ENCODE peak calls at places on chromosomes 2 and 18, in six cellular contexts. I, E, B, M, F and V are unnamed samples.
A peak's percentile ranks its signal among the peaks of the same experiment; 100 is the strongest.

GRCh38 chr18:23154021-23154420 is 18.7 kb downstream of the CABLES1 start:
- DNase-seq in I (no peak), E (no peak), B (no peak), M (no peak), F (no peak), V (no peak)

GRCh38 chr2:172704072-172704936 is 31.3 kb upstream of the RAPGEF4 start:
- DNase-seq in I (no peak), E (peak; percentile 3), B (peak; percentile 36), M (peak; percentile 44), F (no peak), V (peak; percentile 28)

GRCh38 chr2:50952596-50952995 is 79.3 kb downstream of the NRXN1 start:
- DNase-seq in I (no peak), E (no peak), B (peak; percentile 29), M (peak; percentile 81), F (no peak), V (no peak)

GRCh38 chr2:37634914-37635358 is 36.5 kb downstream of the CDC42EP3 start:
- DNase-seq in I (no peak), E (no peak), B (no peak), M (no peak), F (no peak), V (no peak)

GRCh38 chr2:17543131-17543660 is 2.7 kb downstream of the VSNL1 start:
- DNase-seq in I (no peak), E (no peak), B (no peak), M (no peak), F (no peak), V (no peak)

GRCh38 chr2:157592983-157593382 is 35.7 kb downstream of the ACVR1C start:
- DNase-seq in I (no peak), E (no peak), B (peak; percentile 23), M (peak; percentile 29), F (no peak), V (peak; percentile 59)

GRCh38 chr2:210496512-210496911 is 20.0 kb upstream of the LANCL1 start:
- DNase-seq in I (no peak), E (no peak), B (no peak), M (no peak), F (no peak), V (no peak)

GRCh38 chr2:191165190-191165643 is 14.4 kb upstream of the STAT4 start:
- DNase-seq in I (no peak), E (no peak), B (peak; percentile 82), M (peak; percentile 81), F (no peak), V (peak; percentile 60)

GRCh38 chr2:222214885-222215284 is 83.9 kb downstream of the PAX3 start:
- DNase-seq in I (no peak), E (no peak), B (no peak), M (no peak), F (no peak), V (no peak)

GRCh38 chr18:51664236-51664635 is 466.8 kb upstream of the MEX3C start:
- DNase-seq in I (no peak), E (no peak), B (no peak), M (no peak), F (no peak), V (no peak)

GRCh38 chr2:197873293-197873701 is 68.9 kb downstream of the PLCL1 start:
- DNase-seq in I (no peak), E (no peak), B (peak; percentile 36), M (peak; percentile 35), F (peak; percentile 51), V (peak; percentile 8)

GRCh38 chr2:9573013-9573708 is 17.5 kb upstream of the ADAM17 start:
- DNase-seq in I (no peak), E (no peak), B (peak; percentile 49), M (no peak), F (no peak), V (no peak)

GRCh38 chr2:53594586-53594918 is 173.1 kb upstream of the CHAC2 start:
- DNase-seq in I (no peak), E (peak; percentile 80), B (no peak), M (no peak), F (no peak), V (no peak)

GRCh38 chr2:219665926-219666325 is 38.5 kb downstream of the SLC4A3 start:
- DNase-seq in I (no peak), E (no peak), B (no peak), M (no peak), F (no peak), V (no peak)

GRCh38 chr18:52286675-52287074 is 53.3 kb upstream of the DCC start:
- DNase-seq in I (no peak), E (no peak), B (no peak), M (no peak), F (no peak), V (no peak)

GRCh38 chr2:19674051-19675002 is 227.5 kb downstream of the TTC32 start:
- DNase-seq in I (no peak), E (no peak), B (no peak), M (no peak), F (no peak), V (no peak)

GRCh38 chr18:36769611-36770314 is 59.0 kb downstream of the TPGS2 start:
- DNase-seq in I (no peak), E (no peak), B (peak; percentile 12), M (no peak), F (no peak), V (no peak)

GRCh38 chr2:149544692-149545091 is 42.9 kb downstream of the MMADHC start:
- DNase-seq in I (no peak), E (no peak), B (no peak), M (no peak), F (no peak), V (no peak)

GRCh38 chr2:105744909-105745853 is at the start of gene NCK2:
- DNase-seq in I (peak; percentile 78), E (no peak), B (peak; percentile 29), M (peak; percentile 33), F (no peak), V (peak; percentile 23)

GRCh38 chr2:15939854-15940660 is at the start of gene MYCN:
- DNase-seq in I (no peak), E (peak; percentile 58), B (peak; percentile 54), M (peak; percentile 42), F (no peak), V (peak; percentile 99)

GRCh38 chr18:34947711-34948125 is 93.5 kb upstream of the MAPRE2 start:
- DNase-seq in I (no peak), E (no peak), B (peak; percentile 41), M (peak; percentile 39), F (no peak), V (no peak)

GRCh38 chr2:199659207-199659606 is 191.8 kb downstream of the FTCDNL1 start:
- DNase-seq in I (peak; percentile 80), E (no peak), B (peak; percentile 19), M (peak; percentile 6), F (no peak), V (peak; percentile 21)

GRCh38 chr2:123993728-123994323 is 31.3 kb upstream of the CNTNAP5 start:
- DNase-seq in I (no peak), E (no peak), B (peak; percentile 56), M (peak; percentile 55), F (no peak), V (peak; percentile 15)

GRCh38 chr2:125581561-125581960 is 1074.4 kb upstream of the GYPC start:
- DNase-seq in I (no peak), E (no peak), B (no peak), M (no peak), F (no peak), V (no peak)

GRCh38 chr2:29174937-29175336 is 59.7 kb downstream of the CLIP4 start:
- DNase-seq in I (no peak), E (no peak), B (no peak), M (no peak), F (no peak), V (no peak)

GRCh38 chr2:1854747-1855146 is 110.4 kb upstream of the PXDN start:
- DNase-seq in I (no peak), E (no peak), B (peak; percentile 38), M (peak; percentile 50), F (peak; percentile 9), V (peak; percentile 89)

GRCh38 chr2:101119431-101119830 is 31.8 kb downstream of the TBC1D8 start:
- DNase-seq in I (peak; percentile 85), E (no peak), B (peak; percentile 57), M (peak; percentile 26), F (no peak), V (no peak)

GRCh38 chr2:43708891-43709290 is 32.7 kb upstream of the C1GALT1C1L start:
- DNase-seq in I (no peak), E (no peak), B (no peak), M (no peak), F (no peak), V (no peak)

GRCh38 chr2:172195836-172196376 is 93.2 kb upstream of the DLX2 start:
- DNase-seq in I (no peak), E (no peak), B (no peak), M (no peak), F (no peak), V (no peak)